ENCODE peak calls at places on chromosomes 2 and 18, in five cellular contexts. R is uterus, U is left lung, P is neuronal stem cell, E is lower lobe of right lung. I is an unnamed sample.
A peak's percentile ranks its signal among the peaks of the same experiment; 100 is the strongest.

GRCh38 chr2:197560146-197560665 is 44.3 kb downstream of the MOB4 start:
- DNase-seq in R (no peak), U (no peak), P (no peak), E (no peak), I (no peak)

GRCh38 chr2:147177449-147177848 is 667.4 kb upstream of the ACVR2A start:
- DNase-seq in R (no peak), U (no peak), P (no peak), E (no peak), I (no peak)

GRCh38 chr2:237731663-237732062 is 66.9 kb upstream of the RBM44 start:
- DNase-seq in R (no peak), U (no peak), P (no peak), E (no peak), I (no peak)

GRCh38 chr2:158460632-158461297 is 4.0 kb downstream of the PKP4 start:
- DNase-seq in R (no peak), U (no peak), P (no peak), E (no peak), I (no peak)

GRCh38 chr18:41703744-41704530 is 251.1 kb upstream of the PIK3C3 start:
- DNase-seq in R (no peak), U (no peak), P (no peak), E (no peak), I (no peak)

GRCh38 chr2:144595279-144595678 is 75.4 kb upstream of the ZEB2 start:
- DNase-seq in R (no peak), U (no peak), P (no peak), E (no peak), I (no peak)

GRCh38 chr2:12675801-12676200 is 40.9 kb upstream of the TRIB2 start:
- DNase-seq in R (no peak), U (no peak), P (no peak), E (no peak), I (no peak)

GRCh38 chr2:172693037-172693436 is 42.6 kb upstream of the RAPGEF4 start:
- DNase-seq in R (peak; percentile 89), U (peak; percentile 50), P (no peak), E (no peak), I (no peak)

GRCh38 chr2:60341151-60341550 is 212.3 kb downstream of the BCL11A start:
- DNase-seq in R (no peak), U (no peak), P (no peak), E (no peak), I (no peak)

GRCh38 chr2:240184198-240184590 is 43.7 kb upstream of the OTOS start:
- DNase-seq in R (no peak), U (peak; percentile 13), P (no peak), E (no peak), I (no peak)

GRCh38 chr2:59947917-59948534 is 605.4 kb downstream of the BCL11A start:
- DNase-seq in R (no peak), U (no peak), P (no peak), E (no peak), I (no peak)

GRCh38 chr2:204917089-204917701 is 371.9 kb downstream of the PARD3B start:
- DNase-seq in R (no peak), U (no peak), P (no peak), E (no peak), I (no peak)

GRCh38 chr2:199433204-199433832 is 24.4 kb downstream of the SATB2 start:
- DNase-seq in R (no peak), U (no peak), P (no peak), E (no peak), I (no peak)

GRCh38 chr2:220779918-220780317 is 792.2 kb downstream of the EPHA4 start:
- DNase-seq in R (no peak), U (no peak), P (no peak), E (no peak), I (no peak)

DNA sequence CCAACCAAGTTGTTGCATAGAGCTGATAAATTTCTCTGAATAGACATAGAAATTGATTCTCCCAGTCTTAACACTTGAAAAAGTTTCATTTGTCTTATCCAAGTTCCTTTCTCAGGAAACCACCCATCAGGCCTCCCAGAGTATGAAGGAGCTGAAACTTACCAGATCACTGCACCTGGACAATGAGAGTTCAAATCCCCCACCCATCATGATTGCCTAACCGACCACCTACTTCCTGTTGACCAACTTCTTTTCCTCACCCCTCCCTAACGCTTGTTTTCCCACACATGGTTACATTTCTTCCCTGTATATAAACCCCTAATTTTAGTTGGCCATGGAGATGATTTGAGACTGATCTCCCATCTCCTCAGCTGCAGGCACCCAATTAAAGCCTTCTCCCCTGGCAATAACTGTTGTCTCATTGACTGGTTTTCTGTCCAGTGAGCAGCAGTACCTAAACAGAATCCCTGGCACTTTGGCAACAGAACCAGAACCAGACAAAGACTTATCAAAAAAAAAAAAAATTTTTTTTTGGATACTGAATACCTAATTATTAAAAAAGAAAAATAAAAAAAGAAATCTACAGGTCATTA is 103.0 kb downstream of the SPIRE1 start:
- DNase-seq in R (no peak), U (no peak), P (no peak), E (no peak), I (no peak)
- H3K9me3 ChIP-seq in R (no peaks in the 10 kb centered on the region), U (peaks cover 38% of the 10 kb centered on the region), P (peaks cover 6% of the 10 kb centered on the region), E (peaks cover 11% of the 10 kb centered on the region), I (no peaks in the 10 kb centered on the region)

DNA sequence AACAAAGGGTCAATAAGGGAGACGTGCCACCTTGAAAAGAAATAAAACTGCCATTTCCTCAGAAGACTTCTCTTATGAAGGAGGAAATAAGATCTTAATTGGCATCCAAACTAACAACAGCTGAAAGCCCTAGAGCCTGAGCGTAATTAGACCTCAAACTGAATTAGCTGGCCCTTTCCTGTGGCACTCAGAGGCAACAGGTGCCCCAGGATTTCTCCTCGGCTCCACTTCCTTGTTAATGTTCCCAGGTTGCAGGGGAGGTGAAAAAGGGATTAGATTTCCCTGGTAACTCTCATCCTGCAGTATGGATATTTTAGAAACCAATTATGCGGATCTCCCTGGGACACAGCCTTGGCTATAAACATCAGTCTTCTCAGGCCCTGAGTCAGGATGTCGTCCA is 804.3 kb downstream of the DCDC2C start:
- DNase-seq in R (no peak), U (no peak), P (no peak), E (no peak), I (no peak)
- H3K9me3 ChIP-seq in R (no peaks in the 10 kb centered on the region), U (peaks cover 5% of the 10 kb centered on the region), P (no peaks in the 10 kb centered on the region), E (no peaks in the 10 kb centered on the region), I (no peaks in the 10 kb centered on the region)

GRCh38 chr2:2183717-2184116 is 147.4 kb downstream of the MYT1L start:
- DNase-seq in R (no peak), U (no peak), P (no peak), E (no peak), I (no peak)
- H3K9me3 ChIP-seq in R (no peaks in the 10 kb centered on the region), U (no peaks in the 10 kb centered on the region), P (peaks cover 1% of the 10 kb centered on the region), E (no peaks in the 10 kb centered on the region), I (no peaks in the 10 kb centered on the region)

GRCh38 chr18:76935722-76936337 is 113.5 kb downstream of the ZNF236 start:
- DNase-seq in R (no peak), U (no peak), P (no peak), E (no peak), I (no peak)
- H3K9me3 ChIP-seq in R (no peaks in the 10 kb centered on the region), U (no peaks in the 10 kb centered on the region), P (peaks cover 2% of the 10 kb centered on the region), E (no peaks in the 10 kb centered on the region), I (no peaks in the 10 kb centered on the region)

DNA sequence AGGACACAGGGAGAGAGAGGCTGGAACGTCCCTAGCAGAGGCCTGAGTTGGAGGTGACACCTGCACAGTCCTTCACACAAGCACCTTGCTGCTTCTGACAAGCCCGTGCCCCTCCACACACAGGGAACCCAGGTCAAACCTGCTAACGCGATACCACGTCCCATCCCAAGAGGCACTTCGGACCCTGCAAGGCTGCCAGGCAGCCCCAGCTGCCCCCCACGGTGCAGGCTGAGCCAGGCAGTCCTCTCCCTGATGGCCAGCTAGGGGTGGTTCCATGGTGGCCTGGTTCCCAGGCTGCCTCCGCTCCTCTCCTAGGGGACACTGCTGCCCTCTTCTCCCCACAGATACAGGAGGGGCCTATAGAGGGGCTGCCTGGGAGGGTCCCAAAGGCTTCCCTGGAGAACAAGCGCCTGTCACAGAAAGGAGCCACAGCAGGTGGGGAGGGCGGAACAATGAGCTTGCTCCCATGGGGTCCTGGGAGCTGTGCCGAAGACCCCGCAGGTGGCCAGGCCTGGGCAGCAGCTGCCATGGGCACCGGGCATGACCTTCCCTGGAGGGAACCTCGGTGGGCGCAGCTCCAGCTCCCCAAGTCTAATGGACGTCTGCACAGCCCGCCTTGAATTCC is 434.2 kb upstream of the MYT1L start:
- DNase-seq in R (no peak), U (no peak), P (no peak), E (no peak), I (no peak)
- H3K9me3 ChIP-seq in R (no peaks in the 10 kb centered on the region), U (peaks cover 5% of the 10 kb centered on the region), P (no peaks in the 10 kb centered on the region), E (peaks cover 6% of the 10 kb centered on the region), I (no peaks in the 10 kb centered on the region)

GRCh38 chr2:121199281-121200010 is 85.6 kb downstream of the TFCP2L1 start:
- DNase-seq in R (no peak), U (no peak), P (no peak), E (peak; percentile 35), I (no peak)

GRCh38 chr2:121200011-121200347 is 85.0 kb downstream of the TFCP2L1 start:
- DNase-seq in R (no peak), U (no peak), P (no peak), E (peak; percentile 39), I (no peak)

GRCh38 chr2:121202541-121203310 is 82.3 kb downstream of the TFCP2L1 start:
- DNase-seq in R (no peak), U (no peak), P (no peak), E (peak; percentile 27), I (no peak)

GRCh38 chr2:121201796-121202195 is 83.2 kb downstream of the TFCP2L1 start:
- DNase-seq in R (no peak), U (no peak), P (no peak), E (peak; percentile 14), I (no peak)

DNA sequence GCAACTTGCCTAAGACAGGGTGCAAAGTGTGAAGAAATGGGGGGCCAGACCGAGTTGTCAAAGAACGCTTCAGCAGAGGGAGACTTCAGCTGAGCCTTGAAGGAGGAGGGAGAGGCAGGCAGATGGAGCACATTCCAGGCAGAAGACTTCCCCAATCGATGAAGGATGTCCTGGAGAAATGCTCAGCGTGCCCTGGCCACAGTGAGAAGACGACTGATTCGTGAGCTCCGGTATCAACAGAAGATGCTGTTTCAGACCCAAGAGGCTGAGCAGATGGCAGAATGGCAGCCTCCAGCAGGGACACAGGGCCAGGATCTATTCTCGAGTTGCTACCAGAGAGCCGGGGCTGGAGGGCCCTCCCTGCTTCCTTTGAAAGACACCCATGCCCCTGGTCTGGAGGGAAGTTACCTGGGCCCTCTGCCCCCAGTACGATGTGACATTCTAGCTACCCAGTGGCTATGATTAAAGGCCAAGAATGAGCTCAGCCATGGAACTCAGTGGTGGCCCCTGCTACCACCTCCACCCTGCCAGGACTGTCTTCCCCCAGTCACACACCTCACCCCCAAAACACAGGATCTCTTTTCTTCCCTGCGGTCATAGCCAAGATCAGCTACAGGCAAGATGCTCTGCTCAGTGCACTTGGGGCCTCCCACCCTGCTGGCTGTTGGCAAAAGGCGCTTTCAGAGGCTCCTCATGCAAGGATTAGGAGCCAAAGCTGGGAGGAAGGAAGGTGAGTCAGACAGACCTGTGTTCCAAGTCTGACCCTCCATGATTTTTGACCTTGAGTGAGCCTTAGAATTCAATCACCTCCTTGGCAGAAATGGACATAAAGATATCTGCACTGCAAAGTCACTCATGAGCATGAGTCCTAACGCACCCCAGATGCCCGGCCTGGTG is 84.3 kb downstream of the TFCP2L1 start:
- DNase-seq in R (no peak), U (no peak), P (no peak), E (peak; percentile 20), I (no peak)
- H3K9me3 ChIP-seq in R (no peaks in the 10 kb centered on the region), U (no peaks in the 10 kb centered on the region), P (no peaks in the 10 kb centered on the region), E (no peaks in the 10 kb centered on the region), I (no peaks in the 10 kb centered on the region)

GRCh38 chr2:191710411-191710900 is 32.5 kb downstream of the NABP1 start:
- DNase-seq in R (no peak), U (no peak), P (no peak), E (no peak), I (no peak)
- H3K9me3 ChIP-seq in R (no peaks in the 10 kb centered on the region), U (no peaks in the 10 kb centered on the region), P (no peaks in the 10 kb centered on the region), E (no peaks in the 10 kb centered on the region), I (no peaks in the 10 kb centered on the region)

I was measured in thoracic aorta.